ENCODE peak calls at places on chromosomes 5 and 9, in seven cellular contexts. V is stimulated activated CD8-positive, alpha-beta memory T cell treated with anti-CD3 and anti-CD28 coated beads, Interleukin-12 subunit alpha, Interleukin-12 subunit beta, amount 100 ng/mL, for 1 hour; E is stimulated activated CD4-positive, alpha-beta T cell treated with anti-CD3 and anti-CD28 coated beads, Interleukin-2, amount 100 ng/mL, for 24 hours; L is NK-92 treated with Interleukin-12 subunit alpha and Interleukin-12 subunit beta, amount 100 ng/mL, for 24 hours; Y is Daoy; M is Right ventricle myocardium superior; Q is AG08396. H is an unnamed sample.

GRCh38 chr5:170105643-170106611 is at the start of gene FOXI1:
- DNase-seq in Q (no peak), E (no peak), V (no peak), Y (no peak), M (no peak), L (no peak), H (no peak)

GRCh38 chr5:178240772-178241171 is 8.2 kb upstream of the PHYKPL start:
- DNase-seq in V (no peak), E (no peak), L (no peak), M (no peak), Q (no peak), Y (no peak), H (no peak)

GRCh38 chr9:131645078-131645776 is 94.6 kb downstream of the RAPGEF1 start:
- DNase-seq in Y (no peak), V (no peak), L (peak), M (no peak), E (no peak), Q (no peak), H (no peak)

GRCh38 chr9:73880101-73880500 is 617.0 kb upstream of the RORB start:
- DNase-seq in E (no peak), M (no peak), Y (no peak), L (no peak), V (no peak), Q (no peak), H (peak)

GRCh38 chr9:33374634-33375237 is 27.6 kb downstream of the AQP7 start:
- DNase-seq in V (peak), Q (peak), L (no peak), Y (peak), M (peak), E (peak), H (peak)

GRCh38 chr9:90808890-90809685 is 7.5 kb downstream of the SYK start:
- DNase-seq in Y (no peak), V (no peak), E (no peak), L (no peak), M (no peak), Q (no peak), H (no peak)

GRCh38 chr5:126369995-126370731 is 53.0 kb upstream of the GRAMD2B start:
- DNase-seq in E (no peak), V (no peak), Q (no peak), L (no peak), Y (no peak), M (no peak), H (peak)

GRCh38 chr5:44983006-44983405 is 174.3 kb downstream of the MRPS30 start:
- DNase-seq in Q (no peak), V (no peak), E (no peak), Y (no peak), L (no peak), M (no peak), H (no peak)

GRCh38 chr9:95521699-95522098 is 4.9 kb upstream of the PTCH1 start:
- DNase-seq in E (no peak), Q (no peak), M (no peak), V (no peak), Y (no peak), L (no peak), H (no peak)

GRCh38 chr9:68685770-68686169 is 19.3 kb upstream of the PIP5K1B start:
- DNase-seq in E (no peak), M (no peak), Q (no peak), V (no peak), Y (peak), L (no peak), H (no peak)

GRCh38 chr5:163478126-163478981 is 17.9 kb downstream of the HMMR start:
- DNase-seq in E (no peak), M (no peak), Y (peak), Q (no peak), L (no peak), V (no peak), H (no peak)

GRCh38 chr5:125835293-125836172 is 587.7 kb upstream of the GRAMD2B start:
- DNase-seq in V (no peak), Y (peak), M (no peak), L (no peak), E (no peak), Q (peak), H (no peak)

GRCh38 chr9:123162359-123163345 is 105.7 kb downstream of the STRBP start:
- DNase-seq in L (no peak), Q (no peak), Y (no peak), V (no peak), E (no peak), M (no peak), H (no peak)

H was measured in fibroblast of gingiva.